ENCODE peak calls at places on chromosomes 2 and 18, in four cellular contexts. A is vagina, Q is spleen, J is HCT116. I is an unnamed sample.

GRCh38 chr2:197515277-197515797 is 529 bp upstream of the MOB4 start:
- DNase-seq in A (no peak), J (peak; percentile 12), Q (no peak), I (no peak)

GRCh38 chr18:41982942-41983660 is 28.1 kb downstream of the PIK3C3 start:
- DNase-seq in J (no peak), A (no peak), Q (no peak), I (no peak)

GRCh38 chr2:119438726-119439284 is 7.2 kb downstream of the TMEM37 start:
- DNase-seq in A (no peak), Q (no peak), J (no peak), I (no peak)

GRCh38 chr2:114805195-114805594 is 362.8 kb downstream of the DPP10 start:
- DNase-seq in J (no peak), A (no peak), Q (no peak), I (no peak)

GRCh38 chr2:224883700-224884099 is 158.6 kb downstream of the DOCK10 start:
- DNase-seq in A (no peak), J (no peak), Q (no peak), I (no peak)

GRCh38 chr2:127415593-127416485 is 2.4 kb upstream of the PROC start:
- DNase-seq in J (peak; percentile 61), A (no peak), Q (peak; percentile 95), I (peak; percentile 96)

GRCh38 chr2:30612371-30612770 is 165.3 kb downstream of the LCLAT1 start:
- DNase-seq in Q (no peak), J (no peak), A (no peak), I (no peak)

GRCh38 chr2:2050321-2050905 is 280.7 kb downstream of the MYT1L start:
- DNase-seq in Q (no peak), J (no peak), A (no peak), I (no peak)

GRCh38 chr2:86525421-86526340 is 37.6 kb downstream of the CHMP3 start:
- DNase-seq in J (no peak), Q (no peak), A (no peak), I (no peak)

GRCh38 chr2:8583400-8584173 is 98.3 kb upstream of the ID2 start:
- DNase-seq in A (peak; percentile 95), Q (peak; percentile 98), J (peak; percentile 89), I (peak; percentile 99)

GRCh38 chr2:69997296-69998184 is 36.1 kb upstream of the ASPRV1 start:
- DNase-seq in Q (peak; percentile 86), J (peak; percentile 57), A (no peak), I (peak; percentile 83)

GRCh38 chr2:69017080-69017479 is 4.1 kb downstream of the ANTXR1 start:
- DNase-seq in J (no peak), A (no peak), Q (no peak), I (no peak)

GRCh38 chr2:166157578-166157977 is 29.8 kb upstream of the SCN1A start:
- DNase-seq in Q (no peak), A (no peak), J (no peak), I (no peak)

GRCh38 chr2:177106212-177106611 is 106.4 kb upstream of the HNRNPA3 start:
- DNase-seq in J (peak; percentile 18), A (no peak), Q (no peak), I (no peak)

GRCh38 chr18:57214976-57215375 is 68.1 kb downstream of the BOD1L2 start:
- DNase-seq in Q (no peak), J (no peak), A (no peak), I (no peak)

GRCh38 chr2:173943738-173944137 is 21.4 kb downstream of the SP3 start:
- DNase-seq in Q (no peak), A (no peak), J (no peak), I (no peak)

GRCh38 chr2:168528016-168528415 is 71.9 kb downstream of the CERS6 start:
- DNase-seq in J (no peak), A (no peak), Q (no peak), I (no peak)
- H3K4me3 ChIP-seq in J (no peak overlapping the region), A (no peak overlapping the region), Q (no peak overlapping the region), I (no peak overlapping the region)

DNA sequence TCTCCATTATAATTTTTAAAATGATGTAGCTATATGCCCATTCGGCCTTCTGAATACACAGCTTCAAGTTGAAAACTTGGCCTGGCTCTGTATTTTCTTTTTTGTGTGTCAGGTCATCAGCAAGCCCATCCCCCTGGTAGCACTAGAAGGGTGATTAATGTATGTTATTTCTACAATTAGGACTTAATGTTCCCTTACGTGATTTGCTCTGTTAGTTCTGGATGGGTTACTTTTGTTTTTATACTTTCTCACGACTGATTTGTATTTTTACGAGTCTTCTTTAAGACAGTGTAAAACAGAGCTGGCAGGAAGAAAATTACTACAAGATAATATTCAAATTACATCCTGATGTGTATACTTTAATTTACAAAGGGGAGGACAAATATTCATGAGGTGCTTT is 88.4 kb upstream of the RGPD4 start:
- DNase-seq in Q (no peak), A (no peak), J (no peak), I (no peak)
- TF ChIP-seq POLR2A in Q (no peak), A (no peak), J (no peak), I (no peak)

DNA sequence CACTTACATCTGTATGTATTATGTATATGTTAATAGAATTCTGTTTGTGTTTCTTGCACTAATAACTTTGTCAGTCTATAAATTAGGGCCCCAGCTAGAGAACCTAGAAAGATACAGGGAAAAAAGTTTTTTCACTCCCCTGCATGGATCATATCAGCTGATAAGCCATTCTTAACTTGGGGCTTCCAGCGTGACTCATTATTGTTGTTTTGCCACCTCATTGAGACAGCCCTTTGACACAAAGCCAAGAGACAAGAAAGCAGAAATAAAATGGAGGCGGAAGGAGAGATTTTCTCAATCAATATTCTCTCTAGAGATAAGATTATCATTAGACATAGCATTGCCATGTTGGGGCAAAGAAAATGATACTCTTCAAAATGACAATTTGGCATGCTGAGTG is 93.4 kb downstream of the AKAIN1 start:
- DNase-seq in A (no peak), J (no peak), Q (no peak), I (no peak)
- H3K4me3 ChIP-seq in A (no peak overlapping the region), J (no peak overlapping the region), Q (no peak overlapping the region), I (no peak overlapping the region)

GRCh38 chr2:219460424-219460926 is 25.8 kb downstream of the SPEG start:
- DNase-seq in Q (no peak), J (no peak), A (no peak), I (no peak)
- TF ChIP-seq POLR2A in Q (no peak), J (no peak), A (no peak), I (no peak)